ENCODE peak calls at places on chromosome 5, in eight cellular contexts. One of them, this sample, is unnamed.

GRCh38 chr5:108749130-108749861 is 1.6 kb downstream of the FER start:
- DNase-seq in CD4-positive, alpha-beta memory T cell: no peak
- DNase-seq in type B pancreatic cell: no peak
- DNase-seq in pancreas: peak; percentile 82
- DNase-seq in DMS153: no peak
- DNase-seq in lung: no peak
- DNase-seq in RWPE1: peak; percentile 87
- DNase-seq in progenitor cell of endocrine pancreas: peak; percentile 59
- DNase-seq in this sample: peak; percentile 77

GRCh38 chr5:43073597-43074546 is 33.8 kb upstream of the ANXA2R start:
- DNase-seq in type B pancreatic cell: no peak
- DNase-seq in RWPE1: no peak
- DNase-seq in lung: no peak
- DNase-seq in pancreas: no peak
- DNase-seq in CD4-positive, alpha-beta memory T cell: peak; percentile 64
- DNase-seq in progenitor cell of endocrine pancreas: no peak
- DNase-seq in DMS153: peak; percentile 55
- DNase-seq in this sample: peak; percentile 68

GRCh38 chr5:74034738-74035137 is 408.7 kb downstream of the ARHGEF28 start:
- DNase-seq in RWPE1: peak; percentile 94
- DNase-seq in pancreas: no peak
- DNase-seq in type B pancreatic cell: no peak
- DNase-seq in progenitor cell of endocrine pancreas: no peak
- DNase-seq in lung: no peak
- DNase-seq in DMS153: no peak
- DNase-seq in CD4-positive, alpha-beta memory T cell: no peak
- DNase-seq in this sample: no peak

GRCh38 chr5:156474251-156474650 is 147.3 kb downstream of the SGCD start:
- DNase-seq in lung: no peak
- DNase-seq in DMS153: no peak
- DNase-seq in RWPE1: no peak
- DNase-seq in type B pancreatic cell: no peak
- DNase-seq in CD4-positive, alpha-beta memory T cell: no peak
- DNase-seq in pancreas: no peak
- DNase-seq in progenitor cell of endocrine pancreas: no peak
- DNase-seq in this sample: no peak

GRCh38 chr5:144191998-144192397 is 21.3 kb downstream of the KCTD16 start:
- DNase-seq in progenitor cell of endocrine pancreas: no peak
- DNase-seq in type B pancreatic cell: no peak
- DNase-seq in RWPE1: peak; percentile 42
- DNase-seq in lung: no peak
- DNase-seq in CD4-positive, alpha-beta memory T cell: peak; percentile 82
- DNase-seq in DMS153: peak; percentile 11
- DNase-seq in pancreas: no peak
- DNase-seq in this sample: peak; percentile 82

GRCh38 chr5:14256756-14257393 is 113.7 kb downstream of the TRIO start:
- DNase-seq in DMS153: no peak
- DNase-seq in lung: no peak
- DNase-seq in pancreas: no peak
- DNase-seq in progenitor cell of endocrine pancreas: no peak
- DNase-seq in RWPE1: no peak
- DNase-seq in type B pancreatic cell: no peak
- DNase-seq in CD4-positive, alpha-beta memory T cell: no peak
- DNase-seq in this sample: no peak

GRCh38 chr5:73135429-73136276 is 15.3 kb downstream of the TMEM171 start:
- DNase-seq in type B pancreatic cell: no peak
- DNase-seq in CD4-positive, alpha-beta memory T cell: no peak
- DNase-seq in RWPE1: peak; percentile 71
- DNase-seq in pancreas: no peak
- DNase-seq in progenitor cell of endocrine pancreas: no peak
- DNase-seq in DMS153: no peak
- DNase-seq in lung: no peak
- DNase-seq in this sample: no peak

GRCh38 chr5:76742586-76742985 is 26.7 kb downstream of the F2R start:
- DNase-seq in DMS153: no peak
- DNase-seq in type B pancreatic cell: no peak
- DNase-seq in RWPE1: no peak
- DNase-seq in CD4-positive, alpha-beta memory T cell: no peak
- DNase-seq in lung: peak; percentile 19
- DNase-seq in pancreas: no peak
- DNase-seq in progenitor cell of endocrine pancreas: no peak
- DNase-seq in this sample: no peak

GRCh38 chr5:139454568-139455290 is 7.8 kb downstream of the ECSCR start:
- DNase-seq in CD4-positive, alpha-beta memory T cell: no peak
- DNase-seq in lung: no peak
- DNase-seq in RWPE1: no peak
- DNase-seq in type B pancreatic cell: no peak
- DNase-seq in pancreas: no peak
- DNase-seq in progenitor cell of endocrine pancreas: no peak
- DNase-seq in DMS153: no peak
- DNase-seq in this sample: no peak

GRCh38 chr5:81303563-81303962 is 2.2 kb downstream of the ZCCHC9 start:
- DNase-seq in lung: no peak
- DNase-seq in type B pancreatic cell: no peak
- DNase-seq in CD4-positive, alpha-beta memory T cell: no peak
- DNase-seq in DMS153: no peak
- DNase-seq in RWPE1: peak; percentile 52
- DNase-seq in progenitor cell of endocrine pancreas: no peak
- DNase-seq in pancreas: no peak
- DNase-seq in this sample: no peak

GRCh38 chr5:33649801-33650482 is 209.2 kb downstream of the TARS1 start:
- DNase-seq in DMS153: no peak
- DNase-seq in RWPE1: peak; percentile 18
- DNase-seq in CD4-positive, alpha-beta memory T cell: no peak
- DNase-seq in pancreas: no peak
- DNase-seq in lung: no peak
- DNase-seq in progenitor cell of endocrine pancreas: no peak
- DNase-seq in type B pancreatic cell: no peak
- DNase-seq in this sample: no peak

GRCh38 chr5:135332519-135333150 is 66.4 kb downstream of the MACROH2A1 start:
- DNase-seq in type B pancreatic cell: no peak
- DNase-seq in CD4-positive, alpha-beta memory T cell: no peak
- DNase-seq in progenitor cell of endocrine pancreas: no peak
- DNase-seq in pancreas: no peak
- DNase-seq in DMS153: peak; percentile 2
- DNase-seq in RWPE1: peak; percentile 87
- DNase-seq in lung: no peak
- DNase-seq in this sample: no peak

This sample was measured in stimulated activated naive CD4-positive, alpha-beta T cell.